ENCODE peak calls at places on chromosome 18, in five cellular contexts. U is IMR-90, Y is fibroblast of lung, W is K562, C is GM12878. F is an unnamed sample. For H3K4me1, the result is how much of the 10 kb centered on the place peaks cover.

GRCh38 chr18:61893971-61894750 is 1.4 kb upstream of the RNF152 start:
- DNase-seq in W (peak), C (no peak), Y (peak), U (peak), F (peak)

GRCh38 chr18:5197032-5197434 is at the start of gene AKAIN1:
- DNase-seq in Y (peak), U (peak), W (peak), C (no peak), F (no peak)

GRCh38 chr18:77560334-77560970 is 310.8 kb downstream of the GALR1 start:
- DNase-seq in Y (no peak), U (no peak), W (no peak), C (no peak), F (peak)

GRCh38 chr18:23460285-23461273 is 7.5 kb downstream of the RIOK3 start:
- DNase-seq in U (no peak), C (no peak), W (no peak), Y (no peak), F (no peak)

GRCh38 chr18:63788447-63789096 is 13.4 kb downstream of the SERPINB7 start:
- DNase-seq in U (peak), Y (peak), W (no peak), C (no peak), F (peak)

GRCh38 chr18:41681138-41681881 is 273.7 kb upstream of the PIK3C3 start:
- DNase-seq in Y (peak), C (no peak), W (no peak), U (no peak), F (peak)

GRCh38 chr18:45686892-45687611 is 36.9 kb upstream of the SLC14A1 start:
- DNase-seq in U (no peak), Y (no peak), W (peak), C (no peak), F (no peak)

GRCh38 chr18:74694436-74694835 is 96.8 kb downstream of the ZNF407 start:
- DNase-seq in W (no peak), C (no peak), Y (no peak), U (no peak), F (no peak)

GRCh38 chr18:53544926-53545325 is 679.5 kb downstream of the MBD2 start:
- DNase-seq in Y (no peak), C (no peak), U (no peak), W (no peak), F (no peak)

GRCh38 chr18:3062798-3063563 is 50.0 kb upstream of the LPIN2 start:
- DNase-seq in U (peak), Y (no peak), W (peak), C (no peak), F (peak)

GRCh38 chr18:54197747-54198411 is 26.6 kb downstream of the MBD2 start:
- DNase-seq in C (no peak), W (no peak), U (no peak), Y (no peak), F (no peak)

GRCh38 chr18:40987581-40987980 is 967.5 kb upstream of the PIK3C3 start:
- DNase-seq in Y (no peak), C (no peak), U (no peak), W (no peak), F (no peak)

GRCh38 chr18:26549103-26549485 is 741 bp upstream of the KCTD1 start:
- DNase-seq in U (peak), Y (peak), W (no peak), C (no peak), F (peak)

GRCh38 chr18:24734058-24734457 is 273.6 kb downstream of the HRH4 start:
- DNase-seq in W (no peak), Y (no peak), C (no peak), U (no peak), F (peak)

GRCh38 chr18:47050468-47050867 is 15.0 kb upstream of the ELOA2 start:
- DNase-seq in Y (peak), C (no peak), W (peak), U (peak), F (peak)

GRCh38 chr18:31176531-31176930 is 13.9 kb upstream of the DSC1 start:
- DNase-seq in W (no peak), U (peak), C (no peak), Y (peak), F (no peak)

GRCh38 chr18:61949946-61950345 is 57.1 kb upstream of the RNF152 start:
- DNase-seq in W (no peak), U (peak), C (no peak), Y (peak), F (no peak)

GRCh38 chr18:47558110-47558750 is 306.8 kb upstream of the SKOR2 start:
- DNase-seq in U (no peak), C (peak), Y (no peak), W (no peak), F (no peak)

GRCh38 chr18:58784601-58785137 is 80.0 kb upstream of the ZNF532 start:
- DNase-seq in W (no peak), U (no peak), Y (peak), C (no peak), F (peak)

GRCh38 chr18:28208712-28209265 is 31.9 kb upstream of the CDH2 start:
- DNase-seq in W (no peak), C (no peak), Y (no peak), U (no peak), F (no peak)

GRCh38 chr18:76708036-76708726 is 114.2 kb upstream of the ZNF236 start:
- DNase-seq in W (no peak), Y (no peak), C (no peak), U (no peak), F (no peak)

GRCh38 chr18:79588636-79589481 is 90.7 kb upstream of the CTDP1 start:
- DNase-seq in Y (peak), U (peak), W (no peak), C (no peak), F (peak)

GRCh38 chr18:73461038-73461779 is 593.4 kb upstream of the NETO1 start:
- DNase-seq in U (peak), Y (no peak), W (no peak), C (no peak), F (no peak)

GRCh38 chr18:60188943-60189342 is 183.6 kb downstream of the MC4R start:
- DNase-seq in Y (no peak), U (no peak), W (no peak), C (no peak), F (no peak)

GRCh38 chr18:24014062-24014985 is at the start of gene TTC39C:
- DNase-seq in W (peak), Y (peak), C (no peak), U (peak), F (peak)

GRCh38 chr18:25349131-25349925 is 2.6 kb downstream of the ZNF521 start:
- DNase-seq in U (peak), W (no peak), Y (peak), C (no peak), F (no peak)

GRCh38 chr18:62027914-62028520 is 135.2 kb upstream of the RNF152 start:
- DNase-seq in Y (no peak), W (no peak), U (no peak), C (no peak), F (no peak)

GRCh38 chr18:31203086-31203793 is 40.6 kb upstream of the DSC1 start:
- DNase-seq in W (no peak), U (no peak), C (no peak), Y (no peak), F (no peak)

GRCh38 chr18:25467226-25468065 is 115.5 kb upstream of the ZNF521 start:
- DNase-seq in C (no peak), Y (peak), U (peak), W (no peak), F (no peak)

GRCh38 chr18:74416124-74416523 is 41.0 kb downstream of the DIPK1C start:
- DNase-seq in C (no peak), W (no peak), Y (no peak), U (no peak), F (no peak)

GRCh38 chr18:78293940-78294401 is 685.6 kb upstream of the SALL3 start:
- DNase-seq in Y (no peak), U (no peak), C (no peak), W (no peak), F (no peak)

GRCh38 chr18:26875040-26875654 is 9.6 kb upstream of the AQP4 start:
- DNase-seq in U (no peak), Y (no peak), W (no peak), C (no peak), F (no peak)

GRCh38 chr18:56235061-56235772 is 403.2 kb downstream of the TXNL1 start:
- DNase-seq in W (no peak), Y (peak), C (no peak), U (no peak), F (no peak)

GRCh38 chr18:6557470-6558245 is 142.9 kb upstream of the L3MBTL4 start:
- DNase-seq in W (no peak), U (no peak), Y (no peak), C (no peak), F (no peak)

GRCh38 chr18:50606609-50607008 is 46.7 kb downstream of the MAPK4 start:
- DNase-seq in Y (no peak), W (no peak), U (no peak), C (no peak), F (no peak)

GRCh38 chr18:50610349-50610748 is 50.5 kb downstream of the MAPK4 start:
- DNase-seq in U (no peak), Y (no peak), W (peak), C (no peak), F (no peak)

GRCh38 chr18:50607374-50607933 is 47.6 kb downstream of the MAPK4 start:
- DNase-seq in C (no peak), Y (no peak), W (no peak), U (no peak), F (no peak)

GRCh38 chr18:50614838-50615237 is 55.0 kb downstream of the MAPK4 start:
- DNase-seq in W (no peak), Y (no peak), U (no peak), C (no peak), F (no peak)

GRCh38 chr18:50611529-50611941 is 51.6 kb downstream of the MAPK4 start:
- DNase-seq in U (no peak), Y (no peak), W (no peak), C (no peak), F (no peak)
- H3K4me1 ChIP-seq in U (under half), Y (under half), W (under half), C (under half), F (under half)

DNA sequence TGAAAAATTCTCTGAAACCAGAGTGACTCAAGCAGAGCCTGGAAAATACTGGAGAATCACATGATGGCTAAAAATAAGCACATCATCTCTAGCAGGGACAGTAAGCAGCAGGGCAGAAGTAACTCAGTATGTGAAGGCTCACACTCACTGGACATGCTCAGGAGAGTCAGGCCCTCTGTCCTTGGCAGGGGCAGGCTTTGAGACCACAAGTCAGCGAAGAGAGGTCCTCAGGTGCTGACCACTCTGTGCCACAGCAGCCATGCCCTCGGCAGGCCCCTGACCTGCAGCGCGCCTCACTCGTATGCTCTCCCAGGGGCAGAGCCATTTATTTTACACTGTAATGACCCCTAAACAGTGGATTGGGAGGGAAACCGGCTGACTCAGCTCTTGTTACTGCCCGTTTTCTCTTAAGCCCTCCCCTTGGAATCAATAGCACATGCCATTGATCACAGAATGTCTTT is 76.8 kb downstream of the MAPRE2 start:
- DNase-seq in C (no peak), W (no peak), Y (peak), U (peak), F (no peak)
- H3K27ac ChIP-seq in C (no peak), W (peak), Y (peak), U (peak), F (no peak)

GRCh38 chr18:36186461-36187137 is 698 bp upstream of the MOCOS start:
- DNase-seq in U (no peak), C (no peak), Y (peak), W (peak), F (peak)
- H3K9ac ChIP-seq in U (peak), C (peak), Y (peak), W (peak), F (peak)

DNA sequence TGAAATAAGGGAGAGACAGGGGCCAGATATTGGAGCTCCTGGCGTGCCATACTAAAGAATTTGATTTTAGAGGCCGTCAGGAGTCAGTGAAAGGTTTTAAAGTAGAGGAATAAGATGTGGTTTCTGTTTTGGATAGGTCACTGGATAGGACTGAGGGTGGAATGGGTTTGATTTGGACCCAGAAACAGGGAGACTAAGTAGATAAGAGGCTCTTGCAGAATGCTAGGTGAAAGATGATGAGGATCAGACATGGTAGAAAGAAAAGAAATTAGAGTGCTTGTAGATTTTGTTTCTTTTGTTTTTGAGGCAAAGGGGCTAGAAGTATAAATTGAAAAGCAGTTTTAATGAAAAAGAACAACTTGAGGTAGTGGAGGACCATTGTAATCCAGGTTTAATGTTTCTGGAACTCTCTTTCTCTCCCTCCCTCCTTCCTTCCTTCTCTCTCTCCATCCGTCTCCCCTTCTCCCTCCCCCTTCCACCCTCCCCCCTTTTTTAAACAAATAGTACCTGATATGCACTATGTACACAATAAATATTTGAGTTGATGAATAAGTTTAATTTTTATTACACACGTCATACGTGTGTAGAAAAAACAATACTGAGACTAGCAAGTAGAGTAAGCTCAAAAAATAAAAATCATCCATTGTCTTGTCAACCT is 1.9 kb downstream of the NDUFV2 start:
- DNase-seq in W (no peak), U (no peak), C (no peak), Y (no peak), F (peak)
- H3K4me1 ChIP-seq in W (under half), U (under half), C (under half), Y (under half), F (half or more)

GRCh38 chr18:12012697-12013096 is 31.4 kb downstream of the IMPA2 start:
- DNase-seq in C (no peak), W (no peak), Y (no peak), U (no peak), F (no peak)

GRCh38 chr18:12013186-12013916 is 32.0 kb downstream of the IMPA2 start:
- DNase-seq in Y (peak), W (no peak), U (no peak), C (no peak), F (no peak)

GRCh38 chr18:12011199-12011961 is 30.1 kb downstream of the IMPA2 start:
- DNase-seq in U (no peak), Y (no peak), C (no peak), W (no peak), F (no peak)

GRCh38 chr18:12010187-12010802 is 29.0 kb downstream of the IMPA2 start:
- DNase-seq in U (no peak), C (no peak), Y (no peak), W (no peak), F (no peak)

DNA sequence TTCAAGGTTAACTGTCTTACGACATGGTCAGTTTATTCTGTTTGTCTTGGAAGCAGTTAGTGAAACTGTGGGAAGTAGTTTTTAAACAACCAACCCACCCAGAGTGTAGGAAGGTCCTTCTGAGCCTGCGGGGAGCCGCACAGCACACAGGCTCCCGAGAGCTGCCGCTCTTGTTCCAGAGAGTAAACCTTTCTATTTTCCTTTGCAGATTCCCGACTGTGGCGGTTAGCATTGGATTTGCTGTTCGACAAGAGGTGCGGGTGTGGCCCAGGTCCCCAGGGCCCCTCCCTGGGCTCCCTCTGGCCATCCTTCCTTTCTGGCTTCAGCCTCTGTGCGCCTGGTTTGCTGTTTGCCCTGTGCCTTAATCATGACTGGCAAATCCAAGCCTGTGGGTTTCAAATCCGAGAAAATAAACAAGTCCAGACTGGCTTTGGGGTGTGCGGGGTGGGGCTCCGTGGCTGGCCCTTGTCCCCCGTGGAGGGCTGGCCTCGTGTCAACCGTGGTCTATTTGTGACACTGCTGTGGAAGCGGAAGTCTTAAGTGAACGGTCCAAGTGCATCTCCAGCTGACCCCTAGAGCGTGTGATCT is 30.7 kb downstream of the IMPA2 start:
- DNase-seq in Y (peak), U (peak), W (no peak), C (no peak), F (no peak)
- H3K27ac ChIP-seq in Y (no peak), U (no peak), W (no peak), C (no peak), F (no peak)

GRCh38 chr18:33918571-33918970 is 306.1 kb downstream of the NOL4 start:
- DNase-seq in C (no peak), W (no peak), U (no peak), Y (no peak), F (no peak)

GRCh38 chr18:33916200-33916599 is 308.5 kb downstream of the NOL4 start:
- DNase-seq in Y (no peak), C (no peak), U (no peak), W (no peak), F (peak)

GRCh38 chr18:33914399-33914798 is 310.3 kb downstream of the NOL4 start:
- DNase-seq in W (no peak), Y (peak), C (no peak), U (no peak), F (peak)
- H3K9ac ChIP-seq in W (no peak), Y (no peak), C (no peak), U (no peak), F (no peak)

GRCh38 chr18:8803957-8804356 is 98.6 kb downstream of the MTCL1 start:
- DNase-seq in W (no peak), Y (no peak), U (no peak), C (no peak), F (no peak)
- H3K4me1 ChIP-seq in W (under half), Y (under half), U (under half), C (under half), F (under half)

DNA sequence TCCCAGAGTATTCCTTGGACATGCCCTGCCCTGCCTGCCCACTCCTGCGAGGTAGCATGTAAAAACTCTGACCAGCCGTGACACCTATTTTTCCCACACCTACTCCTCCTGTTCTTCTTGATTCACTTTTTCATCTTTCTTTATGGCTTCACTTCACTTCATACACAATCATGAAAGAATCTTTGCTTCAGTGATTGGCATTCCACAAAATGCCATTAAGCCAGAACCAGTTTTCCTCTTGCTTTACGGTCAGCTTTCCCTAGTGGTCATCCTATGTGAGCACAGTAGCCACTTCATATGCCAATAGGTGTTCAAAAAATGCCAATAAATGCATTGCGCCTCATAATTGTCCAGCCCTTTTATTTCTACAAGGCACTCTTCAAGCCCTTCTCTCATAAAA is 42.5 kb upstream of the SETBP1 start:
- DNase-seq in Y (no peak), C (no peak), U (no peak), W (no peak), F (no peak)
- H3K27ac ChIP-seq in Y (no peak), C (no peak), U (no peak), W (no peak), F (peak)

DNA sequence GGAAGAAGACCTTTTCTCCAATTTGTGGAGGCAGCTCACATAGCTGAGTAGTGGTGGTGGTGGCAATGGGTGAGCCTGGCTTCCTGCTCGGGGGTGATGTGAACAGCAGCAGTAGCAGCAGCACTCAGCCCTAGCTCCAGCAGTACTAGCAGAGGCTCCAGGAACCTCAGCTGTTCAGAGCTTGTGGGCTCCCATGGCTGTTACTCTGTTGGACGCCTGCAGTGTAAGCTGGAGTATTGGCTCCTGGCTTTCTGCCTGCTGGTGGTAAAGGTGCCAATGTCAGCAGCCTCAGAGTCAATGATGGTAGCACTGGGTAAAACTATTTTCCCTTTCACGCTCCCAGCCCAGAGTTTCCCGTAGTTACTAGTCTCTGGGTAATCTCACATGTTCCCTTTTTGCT is 3.1 kb upstream of the SEH1L start:
- DNase-seq in U (no peak), C (no peak), Y (peak), W (no peak), F (no peak)
- H3K9ac ChIP-seq in U (no peak), C (no peak), Y (no peak), W (peak), F (no peak)